ENCODE peak calls at places on chromosomes 13 and 19, in four cellular contexts. T, C, X and P are unnamed samples.

GRCh38 chr19:32498641-32499200 is 82.3 kb upstream of the PDCD5 start:
- DNase-seq in T (no peak), C (no peak), X (no peak), P (no peak)

GRCh38 chr19:55526216-55527196 is 10.4 kb downstream of the SBK2 start:
- DNase-seq in T (peak; percentile 79), C (peak; percentile 71), X (peak; percentile 87), P (peak; percentile 82)

GRCh38 chr13:95154441-95154886 is 146.8 kb downstream of the ABCC4 start:
- DNase-seq in T (no peak), C (no peak), X (peak; percentile 90), P (no peak)

GRCh38 chr19:58554494-58555368 is at the start of gene CHMP2A:
- DNase-seq in T (peak; percentile 98), C (peak; percentile 99), X (peak; percentile 98), P (peak; percentile 99)

GRCh38 chr19:18775586-18776287 is 15.4 kb downstream of the COMP start:
- DNase-seq in T (no peak), C (no peak), X (peak; percentile 58), P (no peak)

GRCh38 chr19:48920949-48921348 is 12.6 kb upstream of the DHDH start:
- DNase-seq in T (no peak), C (no peak), X (no peak), P (no peak)

GRCh38 chr19:920051-920857 is 3.1 kb downstream of the KISS1R start:
- DNase-seq in T (no peak), C (no peak), X (peak; percentile 38), P (no peak)

GRCh38 chr13:48817166-48817802 is 158.4 kb upstream of the FNDC3A start:
- DNase-seq in T (no peak), C (no peak), X (no peak), P (no peak)

GRCh38 chr19:30445385-30445784 is 73.2 kb downstream of the ZNF536 start:
- DNase-seq in T (no peak), C (no peak), X (no peak), P (no peak)

GRCh38 chr19:11018179-11018578 is 57.3 kb downstream of the SMARCA4 start:
- DNase-seq in T (no peak), C (no peak), X (no peak), P (no peak)

GRCh38 chr13:99314640-99315176 is 7.5 kb upstream of the GPR183 start:
- DNase-seq in T (no peak), C (no peak), X (no peak), P (no peak)

GRCh38 chr19:39602224-39602623 is at the start of gene LGALS13:
- DNase-seq in T (no peak), C (no peak), X (no peak), P (no peak)
- H3K4me1 ChIP-seq in T (no peaks in the 10 kb centered on the region), C (no peaks in the 10 kb centered on the region), X (no peaks in the 10 kb centered on the region), P (no peaks in the 10 kb centered on the region)

DNA sequence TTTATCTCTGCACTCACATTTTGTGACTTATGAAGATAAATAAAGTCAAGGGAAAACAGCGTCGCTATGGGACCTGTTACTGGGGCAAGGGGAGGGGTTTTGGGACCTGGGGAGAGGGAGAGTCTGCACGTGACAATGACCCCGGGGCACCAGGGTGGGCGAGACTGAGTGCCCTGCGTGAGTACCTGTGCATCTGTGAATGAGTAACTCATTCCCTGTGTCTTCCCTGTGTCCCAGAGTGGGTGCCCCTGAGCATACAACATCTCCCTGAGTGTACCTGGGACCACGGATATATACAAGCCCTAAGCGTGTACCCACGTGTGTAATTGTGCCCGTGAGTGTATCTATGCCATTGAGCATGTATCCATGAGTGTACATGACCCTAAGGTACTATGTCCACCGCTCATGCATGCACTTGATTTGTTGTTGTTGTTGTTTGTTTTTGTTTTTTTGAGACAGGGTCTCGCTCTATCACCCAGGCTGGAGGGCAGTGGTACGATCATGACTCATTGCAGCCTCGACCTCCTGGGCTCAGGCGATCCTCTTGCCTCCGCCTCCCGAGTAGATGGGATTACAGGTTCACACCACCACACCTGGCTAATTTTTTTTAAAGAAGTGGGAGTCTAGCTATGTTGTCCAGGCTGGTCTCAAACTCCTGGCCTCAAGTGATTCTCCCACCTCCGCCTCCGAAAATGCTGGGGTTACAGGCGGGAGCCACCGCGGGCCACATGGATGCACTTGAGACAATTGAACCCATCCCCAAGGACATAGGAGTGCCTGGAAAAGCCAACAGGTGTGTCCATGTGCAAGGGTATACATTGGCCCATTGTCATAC is 645 bp upstream of the TRAPPC5 start:
- DNase-seq in T (no peak), C (no peak), X (no peak), P (no peak)
- H3K4me1 ChIP-seq in T (peaks cover 18% of the 10 kb centered on the region), C (no peaks in the 10 kb centered on the region), X (peaks cover 25% of the 10 kb centered on the region), P (peaks cover 21% of the 10 kb centered on the region)

GRCh38 chr13:97281028-97281427 is 58.9 kb downstream of the MBNL2 start:
- DNase-seq in T (no peak), C (no peak), X (no peak), P (no peak)
- H3K4me1 ChIP-seq in T (peaks cover 51% of the 10 kb centered on the region), C (peaks cover 4% of the 10 kb centered on the region), X (peaks cover 32% of the 10 kb centered on the region), P (peaks cover 98% of the 10 kb centered on the region)

DNA sequence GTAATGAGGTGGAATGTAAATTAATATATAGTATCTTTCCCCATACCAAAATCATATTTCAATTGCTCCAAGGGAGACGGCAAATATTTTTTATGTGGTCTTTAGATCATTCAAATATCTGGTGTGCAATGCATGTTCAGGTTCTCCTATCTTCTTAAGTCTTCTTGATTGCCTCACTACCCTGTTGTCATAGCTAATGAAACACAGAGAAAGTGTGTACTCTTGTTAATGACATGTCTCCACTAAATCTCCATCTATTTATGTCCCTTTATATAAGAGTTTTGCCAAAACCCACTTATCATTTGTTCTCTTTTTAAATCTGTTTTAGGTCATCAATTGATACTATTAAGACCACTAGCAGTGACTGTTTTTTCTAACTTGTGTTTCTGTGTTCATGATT is 6.6 kb downstream of the STARD13 start:
- DNase-seq in T (no peak), C (no peak), X (no peak), P (no peak)
- H3K4me1 ChIP-seq in T (peaks cover 84% of the 10 kb centered on the region), C (peaks cover 28% of the 10 kb centered on the region), X (peaks cover 71% of the 10 kb centered on the region), P (peaks cover 100% of the 10 kb centered on the region)

DNA sequence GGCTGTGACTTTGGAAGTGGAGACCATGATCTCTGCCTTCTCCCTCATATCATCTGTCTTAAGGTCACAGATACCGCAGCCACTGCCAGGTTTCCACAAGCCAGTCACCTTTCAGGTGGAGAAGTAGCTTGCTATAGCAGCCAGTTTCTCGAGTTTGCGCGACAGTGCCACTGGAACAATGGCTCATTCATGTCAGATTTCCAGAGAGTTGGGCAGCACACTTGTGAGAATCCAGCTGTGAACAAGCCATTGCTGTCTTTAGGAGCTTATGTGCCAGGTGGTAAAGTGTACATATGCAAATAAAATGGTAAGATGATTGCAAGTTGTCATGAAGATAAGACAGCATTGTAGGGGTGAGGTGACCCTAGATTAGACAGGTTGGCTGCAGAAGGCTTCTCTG is 22.3 kb downstream of the GARRE1 start:
- DNase-seq in T (peak; percentile 63), C (no peak), X (no peak), P (no peak)
- H3K4me1 ChIP-seq in T (peaks cover 40% of the 10 kb centered on the region), C (peaks cover 3% of the 10 kb centered on the region), X (peaks cover 9% of the 10 kb centered on the region), P (peaks cover 55% of the 10 kb centered on the region)

GRCh38 chr13:32026619-32027018 is 5.0 kb upstream of the FRY start:
- DNase-seq in T (no peak), C (no peak), X (no peak), P (no peak)
- H3K4me1 ChIP-seq in T (peaks cover 13% of the 10 kb centered on the region), C (no peaks in the 10 kb centered on the region), X (peaks cover 3% of the 10 kb centered on the region), P (peaks cover 28% of the 10 kb centered on the region)

GRCh38 chr19:35510626-35510964 is 2.9 kb downstream of the DMKN start:
- DNase-seq in T (no peak), C (no peak), X (no peak), P (no peak)
- H3K4me1 ChIP-seq in T (peaks cover 19% of the 10 kb centered on the region), C (no peaks in the 10 kb centered on the region), X (peaks cover 13% of the 10 kb centered on the region), P (peaks cover 17% of the 10 kb centered on the region)

GRCh38 chr13:24251525-24251924 is 57.9 kb upstream of the C1QTNF9 start:
- DNase-seq in T (peak; percentile 31), C (peak; percentile 54), X (no peak), P (no peak)
- H3K4me1 ChIP-seq in T (peaks cover 5% of the 10 kb centered on the region), C (no peaks in the 10 kb centered on the region), X (no peaks in the 10 kb centered on the region), P (peaks cover 10% of the 10 kb centered on the region)

GRCh38 chr13:27821566-27821965 is 29.3 kb downstream of the GSX1 start:
- DNase-seq in T (no peak), C (no peak), X (no peak), P (no peak)
- H3K4me1 ChIP-seq in T (peaks cover 6% of the 10 kb centered on the region), C (no peaks in the 10 kb centered on the region), X (no peaks in the 10 kb centered on the region), P (peaks cover 5% of the 10 kb centered on the region)

GRCh38 chr19:45767410-45767880 is 1.6 kb downstream of the SIX5 start:
- DNase-seq in T (peak; percentile 87), C (peak; percentile 85), X (peak; percentile 75), P (peak; percentile 81)
- H3K4me1 ChIP-seq in T (peaks cover 63% of the 10 kb centered on the region), C (no peaks in the 10 kb centered on the region), X (peaks cover 28% of the 10 kb centered on the region), P (peaks cover 73% of the 10 kb centered on the region)